ENCODE peak calls at places on chromosomes 2 and 18, in nine cellular contexts. Z is sigmoid colon, J is upper lobe of left lung, D is esophagus muscularis mucosa, Q is IMR-90, X is tibial nerve, M is A549, O is endothelial cell of umbilical vein, H is H1. W is an unnamed sample.

GRCh38 chr2:27152102-27152795 is 3.4 kb downstream of the TCF23 start:
- DNase-seq in Z (no peak), J (no peak), D (no peak), Q (no peak), X (no peak), M (peak; percentile 24), O (no peak), H (no peak), W (no peak)

GRCh38 chr2:181655519-181655918 is 1.4 kb downstream of the CERKL start:
- DNase-seq in Z (no peak), J (no peak), D (no peak), Q (peak; percentile 12), X (no peak), M (no peak), O (no peak), H (no peak), W (no peak)

GRCh38 chr18:22856870-22857269 is 76.3 kb upstream of the RBBP8 start:
- DNase-seq in Z (no peak), J (no peak), D (no peak), Q (no peak), X (no peak), M (no peak), O (no peak), H (no peak), W (peak; percentile 75)

GRCh38 chr2:213229814-213230213 is 54.5 kb upstream of the SPAG16 start:
- DNase-seq in Z (no peak), J (no peak), D (no peak), Q (peak; percentile 54), X (no peak), M (peak; percentile 11), O (peak; percentile 12), H (no peak), W (no peak)

GRCh38 chr18:42821492-42821891 is 294.0 kb downstream of the RIT2 start:
- DNase-seq in Z (no peak), J (no peak), D (no peak), Q (no peak), X (no peak), M (no peak), O (no peak), H (no peak), W (no peak)

GRCh38 chr2:27627963-27628766 is 647 bp downstream of the CCDC121 start:
- DNase-seq in Z (no peak), J (peak; percentile 26), D (no peak), Q (peak; percentile 96), X (no peak), M (peak; percentile 50), O (peak; percentile 60), H (no peak), W (peak; percentile 10)

GRCh38 chr2:37658682-37659081 is 12.8 kb downstream of the CDC42EP3 start:
- DNase-seq in Z (no peak), J (no peak), D (no peak), Q (no peak), X (no peak), M (no peak), O (no peak), H (no peak), W (no peak)

GRCh38 chr2:127158614-127159290 is 51.8 kb upstream of the BIN1 start:
- DNase-seq in Z (peak; percentile 25), J (no peak), D (no peak), Q (no peak), X (no peak), M (no peak), O (no peak), H (no peak), W (no peak)

GRCh38 chr2:38394903-38395341 is 17.8 kb upstream of the ATL2 start:
- DNase-seq in Z (no peak), J (no peak), D (no peak), Q (no peak), X (no peak), M (no peak), O (no peak), H (no peak), W (peak; percentile 29)

GRCh38 chr2:109663721-109664120 is 49.6 kb downstream of the SOWAHC start:
- DNase-seq in Z (peak; percentile 83), J (no peak), D (no peak), Q (peak; percentile 28), X (no peak), M (no peak), O (no peak), H (no peak), W (peak; percentile 53)

GRCh38 chr2:176129013-176129796 is at the start of gene HOXD8:
- DNase-seq in Z (peak; percentile 89), J (no peak), D (no peak), Q (peak; percentile 9), X (no peak), M (peak; percentile 85), O (peak; percentile 81), H (peak; percentile 69), W (no peak)

GRCh38 chr2:239057533-239057932 is 209.6 kb downstream of the TWIST2 start:
- DNase-seq in Z (no peak), J (no peak), D (no peak), Q (no peak), X (no peak), M (no peak), O (peak; percentile 6), H (no peak), W (no peak)

GRCh38 chr2:215736653-215737290 is 276.6 kb downstream of the MREG start:
- DNase-seq in Z (no peak), J (no peak), D (no peak), Q (peak; percentile 85), X (no peak), M (peak; percentile 76), O (no peak), H (no peak), W (no peak)

GRCh38 chr2:240856151-240856980 is 12.3 kb upstream of the AGXT start:
- DNase-seq in Z (no peak), J (no peak), D (no peak), Q (no peak), X (no peak), M (peak; percentile 38), O (no peak), H (peak; percentile 79), W (no peak)

GRCh38 chr2:215137741-215138340 is 585 bp downstream of the ABCA12 start:
- DNase-seq in Z (no peak), J (no peak), D (no peak), Q (peak; percentile 42), X (no peak), M (no peak), O (peak; percentile 15), H (no peak), W (peak; percentile 45)

GRCh38 chr2:174788291-174788929 is 24.1 kb upstream of the CHRNA1 start:
- DNase-seq in Z (no peak), J (no peak), D (peak; percentile 57), Q (peak; percentile 51), X (no peak), M (peak; percentile 40), O (no peak), H (peak; percentile 78), W (no peak)

GRCh38 chr2:236919209-236919608 is 166.5 kb upstream of the COPS8 start:
- DNase-seq in Z (no peak), J (peak; percentile 37), D (peak; percentile 88), Q (peak; percentile 8), X (no peak), M (peak; percentile 7), O (peak; percentile 43), H (no peak), W (no peak)

GRCh38 chr2:218658671-218659257 is 659 bp downstream of the ZNF142 start:
- DNase-seq in Z (no peak), J (peak; percentile 53), D (no peak), Q (peak; percentile 38), X (no peak), M (peak; percentile 75), O (peak; percentile 67), H (peak; percentile 72), W (peak; percentile 24)

GRCh38 chr18:26135563-26135962 is 1.9 kb downstream of the PSMA8 start:
- DNase-seq in Z (no peak), J (no peak), D (no peak), Q (no peak), X (no peak), M (no peak), O (no peak), H (no peak), W (no peak)

GRCh38 chr18:26134110-26134509 is 441 bp downstream of the PSMA8 start:
- DNase-seq in Z (no peak), J (no peak), D (no peak), Q (no peak), X (no peak), M (no peak), O (no peak), H (no peak), W (no peak)

DNA sequence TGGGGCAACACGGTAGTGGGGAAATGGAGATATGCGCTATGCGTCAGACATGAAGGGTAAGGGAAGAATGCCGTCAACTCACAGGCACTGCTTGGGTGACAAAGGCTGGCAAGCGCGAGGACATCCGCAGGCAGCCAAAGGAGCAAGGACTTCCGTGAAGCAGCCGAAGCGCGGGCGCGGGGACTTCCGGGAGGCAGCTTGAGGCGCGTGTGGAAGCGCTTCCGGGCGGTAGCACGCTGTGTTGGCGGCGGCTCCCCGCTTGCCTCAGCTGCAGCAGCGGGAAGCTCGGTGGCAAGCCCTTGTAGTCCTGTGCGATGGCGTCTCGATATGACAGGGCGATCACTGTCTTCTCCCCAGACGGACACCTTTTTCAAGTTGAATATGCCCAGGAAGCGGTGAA is at the start of gene PSMA8:
- DNase-seq in Z (no peak), J (no peak), D (no peak), Q (no peak), X (no peak), M (no peak), O (peak; percentile 1), H (peak; percentile 63), W (no peak)
- TF ChIP-seq POLR2A in Z (no peak), J (no peak), D (no peak), Q (no peak), X (no peak), M (no peak), O (no peak), H (no peak), W (no peak)

GRCh38 chr18:57436193-57436964 is 1.2 kb downstream of the ONECUT2 start:
- DNase-seq in Z (no peak), J (no peak), D (no peak), Q (no peak), X (no peak), M (no peak), O (no peak), H (peak; percentile 61), W (no peak)
- H3K4me1 ChIP-seq in Z (peaks cover 69% of the 10 kb centered on the region), J (peaks cover 63% of the 10 kb centered on the region), D (peaks cover 71% of the 10 kb centered on the region), Q (no peaks in the 10 kb centered on the region), X (peaks cover 21% of the 10 kb centered on the region), M (peaks cover 8% of the 10 kb centered on the region), O (peaks cover 15% of the 10 kb centered on the region), H (peaks cover 67% of the 10 kb centered on the region), W (peaks cover 4% of the 10 kb centered on the region)

GRCh38 chr2:28904802-28905499 is 10.5 kb downstream of the WDR43 start:
- DNase-seq in Z (no peak), J (no peak), D (no peak), Q (no peak), X (no peak), M (no peak), O (no peak), H (no peak), W (no peak)
- TF ChIP-seq POLR2A in Z (no peak), J (no peak), D (no peak), Q (no peak), X (no peak), M (no peak), O (no peak), H (no peak), W (no peak)

DNA sequence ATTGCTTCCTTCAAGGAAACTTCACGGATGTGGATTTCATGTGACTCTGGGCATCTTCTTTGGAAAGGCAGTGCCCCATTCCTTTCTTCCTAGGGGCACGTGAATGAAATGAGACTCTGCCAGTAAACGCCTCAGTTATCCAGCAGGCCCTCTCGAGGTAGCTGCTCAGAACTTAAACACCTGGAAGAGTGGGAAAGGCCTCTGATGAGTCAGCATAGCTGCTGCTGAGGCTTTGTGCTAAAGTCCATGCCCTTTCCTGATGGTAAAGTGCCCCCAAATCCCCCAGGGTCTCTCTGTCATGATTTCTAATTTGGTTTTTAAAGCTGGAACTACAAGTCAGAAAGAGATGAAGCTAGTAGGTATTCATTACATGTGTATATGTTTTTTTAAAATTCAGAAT is 3.8 kb downstream of the SLC1A4 start:
- DNase-seq in Z (no peak), J (no peak), D (no peak), Q (no peak), X (no peak), M (no peak), O (no peak), H (no peak), W (no peak)
- H3K4me1 ChIP-seq in Z (peaks cover 23% of the 10 kb centered on the region), J (peaks cover 11% of the 10 kb centered on the region), D (peaks cover 34% of the 10 kb centered on the region), Q (peaks cover 7% of the 10 kb centered on the region), X (no peaks in the 10 kb centered on the region), M (peaks cover 14% of the 10 kb centered on the region), O (peaks cover 13% of the 10 kb centered on the region), H (peaks cover 6% of the 10 kb centered on the region), W (no peaks in the 10 kb centered on the region)

W was measured in prostate gland.